ENCODE peak calls at places on chromosome X, in eight cellular contexts. S is IMR-90, Q is body of pancreas, K is HCT116, T is AG04450, N is kidney, B is fibroblast of lung, X is heart right ventricle. L is an unnamed sample.

GRCh38 chrX:130728208-130728607 is 174.8 kb downstream of the ENOX2 start:
- DNase-seq in S (peak), Q (no peak), K (no peak), T (no peak), N (no peak), B (peak), X (no peak), L (no peak)

GRCh38 chrX:124346877-124347241 is 496 bp downstream of the SH2D1A start:
- DNase-seq in S (no peak), Q (no peak), K (no peak), T (no peak), N (no peak), B (no peak), X (no peak), L (no peak)

GRCh38 chrX:6041630-6042029 is 187.0 kb downstream of the NLGN4X start:
- DNase-seq in S (no peak), Q (no peak), K (no peak), T (no peak), N (no peak), B (peak), X (no peak), L (no peak)

GRCh38 chrX:103666202-103667107 is 20.0 kb downstream of the MORF4L2 start:
- DNase-seq in S (peak), Q (no peak), K (no peak), T (no peak), N (no peak), B (no peak), X (no peak), L (no peak)

GRCh38 chrX:44872319-44872816 is 620 bp upstream of the KDM6A start:
- DNase-seq in S (peak), Q (peak), K (no peak), T (no peak), N (peak), B (peak), X (no peak), L (peak)

GRCh38 chrX:151984328-151984727 is 9.9 kb upstream of the GABRE start:
- DNase-seq in S (peak), Q (no peak), K (no peak), T (no peak), N (no peak), B (peak), X (no peak), L (no peak)

GRCh38 chrX:119486745-119487144 is 18.5 kb downstream of the SLC25A5 start:
- DNase-seq in S (no peak), Q (no peak), K (no peak), T (no peak), N (no peak), B (no peak), X (no peak), L (no peak)

GRCh38 chrX:103616676-103617186 is 9.0 kb downstream of the TCEAL3 start:
- DNase-seq in S (no peak), Q (no peak), K (no peak), T (no peak), N (no peak), B (no peak), X (no peak), L (no peak)

GRCh38 chrX:6460893-6461490 is 73.9 kb downstream of the VCX3A start:
- DNase-seq in S (no peak), Q (no peak), K (no peak), T (no peak), N (no peak), B (peak), X (no peak), L (no peak)

GRCh38 chrX:15451913-15452312 is 41.2 kb downstream of the PIR start:
- DNase-seq in S (peak), Q (no peak), K (no peak), T (no peak), N (no peak), B (peak), X (no peak), L (no peak)

GRCh38 chrX:153507484-153508178 is 9.8 kb upstream of the ATP2B3 start:
- DNase-seq in S (peak), Q (peak), K (peak), T (peak), N (peak), B (peak), X (peak), L (peak)

GRCh38 chrX:840556-840955 is 210.0 kb downstream of the SHOX start:
- DNase-seq in S (no peak), Q (no peak), K (no peak), T (no peak), N (no peak), B (no peak), X (no peak), L (no peak)

GRCh38 chrX:115364625-115365024 is 75.1 kb downstream of the LUZP4 start:
- DNase-seq in S (peak), Q (no peak), K (no peak), T (no peak), N (no peak), B (peak), X (no peak), L (peak)

GRCh38 chrX:130539721-130540321 is 138.0 kb downstream of the RBMX2 start:
- DNase-seq in S (peak), Q (peak), K (peak), T (no peak), N (no peak), B (peak), X (peak), L (peak)

GRCh38 chrX:16160729-16161128 is 6.6 kb upstream of the MAGEB17 start:
- DNase-seq in S (peak), Q (no peak), K (peak), T (peak), N (no peak), B (peak), X (no peak), L (no peak)

GRCh38 chrX:102155806-102156179 is at the start of gene BEX5:
- DNase-seq in S (no peak), Q (peak), K (no peak), T (no peak), N (peak), B (no peak), X (peak), L (peak)

GRCh38 chrX:11450354-11450753 is 157.1 kb downstream of the AMELX start:
- DNase-seq in S (peak), Q (no peak), K (no peak), T (no peak), N (no peak), B (peak), X (no peak), L (no peak)

GRCh38 chrX:46381630-46382029 is 163.6 kb downstream of the ZNF674 start:
- DNase-seq in S (peak), Q (no peak), K (peak), T (no peak), N (no peak), B (peak), X (no peak), L (peak)

GRCh38 chrX:104195489-104196084 is 29.3 kb downstream of the FAM199X start:
- DNase-seq in S (peak), Q (no peak), K (peak), T (no peak), N (no peak), B (no peak), X (no peak), L (no peak)

GRCh38 chrX:49037883-49038475 is 5.2 kb downstream of the TFE3 start:
- DNase-seq in S (peak), Q (no peak), K (no peak), T (peak), N (no peak), B (peak), X (no peak), L (no peak)

GRCh38 chrX:46693149-46693548 is 65.8 kb downstream of the SLC9A7 start:
- DNase-seq in S (no peak), Q (no peak), K (no peak), T (no peak), N (no peak), B (no peak), X (no peak), L (no peak)

GRCh38 chrX:38347136-38347535 is 5.3 kb upstream of the OTC start:
- DNase-seq in S (peak), Q (no peak), K (no peak), T (no peak), N (no peak), B (peak), X (peak), L (no peak)

GRCh38 chrX:69063486-69063885 is 101.8 kb downstream of the PJA1 start:
- DNase-seq in S (no peak), Q (no peak), K (no peak), T (no peak), N (no peak), B (no peak), X (no peak), L (no peak)

GRCh38 chrX:13965531-13965930 is 64.2 kb downstream of the GEMIN8 start:
- DNase-seq in S (no peak), Q (no peak), K (no peak), T (no peak), N (no peak), B (no peak), X (no peak), L (no peak)

GRCh38 chrX:119726900-119727555 is 31.4 kb upstream of the SOWAHD start:
- DNase-seq in S (no peak), Q (no peak), K (no peak), T (no peak), N (no peak), B (peak), X (no peak), L (no peak)

GRCh38 chrX:38803286-38803608 is 2.0 kb downstream of the MID1IP1 start:
- DNase-seq in S (no peak), Q (no peak), K (no peak), T (no peak), N (no peak), B (no peak), X (no peak), L (no peak)

GRCh38 chrX:69503835-69504625 is at the start of gene NALF2:
- DNase-seq in S (peak), Q (peak), K (peak), T (no peak), N (peak), B (peak), X (peak), L (peak)

GRCh38 chrX:42755820-42756219 is 22.1 kb downstream of the PPP1R2C start:
- DNase-seq in S (peak), Q (peak), K (no peak), T (no peak), N (peak), B (peak), X (peak), L (peak)

GRCh38 chrX:67654301-67654700 is 110.5 kb downstream of the AR start:
- DNase-seq in S (no peak), Q (no peak), K (no peak), T (no peak), N (no peak), B (no peak), X (no peak), L (no peak)

GRCh38 chrX:120244735-120245498 is 5.7 kb upstream of the ZBTB33 start:
- DNase-seq in S (peak), Q (peak), K (peak), T (peak), N (peak), B (peak), X (peak), L (peak)

GRCh38 chrX:51420610-51421009 is 75.8 kb downstream of the NUDT11 start:
- DNase-seq in S (peak), Q (peak), K (peak), T (peak), N (no peak), B (peak), X (peak), L (peak)

GRCh38 chrX:40107291-40108083 is 9.7 kb upstream of the BCOR start:
- DNase-seq in S (no peak), Q (peak), K (peak), T (no peak), N (peak), B (no peak), X (peak), L (peak)

GRCh38 chrX:56232221-56233082 is at the start of gene KLF8:
- DNase-seq in S (no peak), Q (peak), K (peak), T (no peak), N (peak), B (no peak), X (peak), L (peak)

GRCh38 chrX:40109288-40110008 is 11.7 kb upstream of the BCOR start:
- DNase-seq in S (peak), Q (peak), K (no peak), T (no peak), N (peak), B (peak), X (peak), L (peak)

GRCh38 chrX:70485466-70485865 is 40.8 kb downstream of the DLG3 start:
- DNase-seq in S (no peak), Q (no peak), K (no peak), T (no peak), N (no peak), B (no peak), X (no peak), L (peak)

GRCh38 chrX:6325437-6325836 is 96.8 kb upstream of the NLGN4X start:
- DNase-seq in S (no peak), Q (no peak), K (no peak), T (no peak), N (no peak), B (no peak), X (no peak), L (no peak)

GRCh38 chrX:97309717-97310116 is 426.0 kb downstream of the RPA4 start:
- DNase-seq in S (no peak), Q (no peak), K (no peak), T (no peak), N (no peak), B (no peak), X (no peak), L (no peak)

GRCh38 chrX:97308161-97308560 is 424.5 kb downstream of the RPA4 start:
- DNase-seq in S (peak), Q (no peak), K (no peak), T (no peak), N (no peak), B (peak), X (no peak), L (no peak)

GRCh38 chrX:97310373-97310772 is 426.7 kb downstream of the RPA4 start:
- DNase-seq in S (peak), Q (no peak), K (no peak), T (no peak), N (no peak), B (peak), X (no peak), L (no peak)

GRCh38 chrX:97314348-97314747 is 430.6 kb downstream of the RPA4 start:
- DNase-seq in S (no peak), Q (no peak), K (no peak), T (no peak), N (no peak), B (no peak), X (no peak), L (no peak)

DNA sequence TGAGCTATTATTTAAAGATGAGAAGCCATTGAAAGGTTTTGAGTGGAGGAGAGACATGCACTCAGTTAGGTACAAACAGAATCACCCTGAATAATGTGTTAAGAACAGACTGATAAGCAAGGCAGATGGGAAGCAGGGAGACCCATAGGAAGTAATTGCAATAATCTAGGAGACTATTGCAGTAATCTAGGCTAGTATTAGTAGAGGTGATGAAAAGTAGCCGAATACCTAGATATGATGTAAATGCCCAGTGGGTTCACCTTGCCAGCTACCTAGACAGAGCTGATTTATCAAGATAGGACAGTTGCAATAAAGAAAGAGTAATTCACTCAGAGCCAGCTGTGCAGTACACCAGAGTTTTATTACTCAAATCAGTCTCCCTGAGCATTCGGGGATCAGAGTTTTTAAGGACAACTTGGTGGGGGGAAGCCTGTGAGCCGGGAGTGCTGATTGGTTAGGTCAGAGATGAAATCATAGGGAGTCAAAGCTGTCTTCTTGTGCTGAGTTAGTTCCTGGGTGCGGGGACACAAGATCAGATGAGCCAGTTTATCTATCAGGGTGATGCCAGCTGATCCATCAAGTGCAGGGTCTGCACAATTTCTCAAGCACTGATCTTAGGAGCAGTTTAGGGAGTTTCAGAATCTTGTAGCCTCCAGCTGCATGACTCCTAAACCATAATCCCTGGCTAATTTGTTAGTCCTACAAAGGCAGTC is 427.5 kb downstream of the RPA4 start:
- DNase-seq in S (no peak), Q (no peak), K (no peak), T (no peak), N (no peak), B (no peak), X (no peak), L (no peak)
- H3K4me3 ChIP-seq in S (no peak), Q (no peak), K (no peak), T (no peak), N (no peak), B (no peak), X (no peak), L (no peak)

DNA sequence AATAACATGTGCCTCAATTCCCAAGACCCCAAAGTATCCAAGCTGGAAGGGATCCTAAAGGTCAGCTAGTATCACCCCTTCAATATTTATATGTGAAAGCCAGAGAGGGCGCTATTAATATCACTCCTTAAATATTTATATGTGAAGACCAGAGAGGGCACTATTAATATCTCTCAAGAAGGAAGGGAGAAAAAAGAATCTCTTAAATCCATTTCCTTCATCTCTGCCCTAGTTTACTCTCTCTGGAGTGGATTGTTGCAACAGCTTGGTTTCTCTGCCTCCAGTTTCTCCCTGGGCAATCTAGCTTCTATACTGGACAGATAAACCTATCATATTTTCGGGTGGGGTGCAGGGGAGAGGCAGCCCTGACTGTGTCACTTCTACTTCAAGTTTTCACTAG is 31.6 kb upstream of the MSN start:
- DNase-seq in S (no peak), Q (no peak), K (no peak), T (no peak), N (no peak), B (no peak), X (no peak), L (no peak)
- TF ChIP-seq CTCF in S (no peak), Q (no peak), K (peak), T (no peak), N (no peak), B (no peak), X (no peak), L (no peak)

DNA sequence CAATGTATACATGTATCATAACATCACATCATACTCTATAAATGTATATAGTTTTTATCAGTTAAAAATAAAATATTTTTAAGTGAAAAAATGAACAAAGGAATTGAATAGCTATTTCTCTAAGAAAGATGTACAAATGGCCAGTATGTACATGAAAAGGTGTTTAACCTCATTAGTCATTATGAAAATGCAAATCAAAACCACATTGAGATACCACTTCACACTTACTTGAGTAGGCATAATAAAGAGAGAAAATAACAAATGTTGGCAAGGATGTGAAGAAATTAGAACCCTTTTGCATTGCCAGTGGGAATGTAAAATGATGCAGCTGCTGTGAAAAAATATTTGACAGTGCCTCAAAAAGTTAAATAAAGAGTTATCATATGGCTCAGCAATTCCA is 95.5 kb downstream of the IRS4 start:
- DNase-seq in S (no peak), Q (no peak), K (no peak), T (no peak), N (no peak), B (no peak), X (no peak), L (no peak)
- H3K27ac ChIP-seq in S (no peak), Q (no peak), K (no peak), T (no peak), N (no peak), B (no peak), X (no peak), L (no peak)

GRCh38 chrX:109601458-109601857 is 23.5 kb downstream of the KCNE5 start:
- DNase-seq in S (no peak), Q (no peak), K (no peak), T (no peak), N (no peak), B (no peak), X (no peak), L (no peak)

GRCh38 chrX:109596015-109596414 is 29.0 kb downstream of the KCNE5 start:
- DNase-seq in S (no peak), Q (no peak), K (no peak), T (no peak), N (no peak), B (no peak), X (no peak), L (no peak)

DNA sequence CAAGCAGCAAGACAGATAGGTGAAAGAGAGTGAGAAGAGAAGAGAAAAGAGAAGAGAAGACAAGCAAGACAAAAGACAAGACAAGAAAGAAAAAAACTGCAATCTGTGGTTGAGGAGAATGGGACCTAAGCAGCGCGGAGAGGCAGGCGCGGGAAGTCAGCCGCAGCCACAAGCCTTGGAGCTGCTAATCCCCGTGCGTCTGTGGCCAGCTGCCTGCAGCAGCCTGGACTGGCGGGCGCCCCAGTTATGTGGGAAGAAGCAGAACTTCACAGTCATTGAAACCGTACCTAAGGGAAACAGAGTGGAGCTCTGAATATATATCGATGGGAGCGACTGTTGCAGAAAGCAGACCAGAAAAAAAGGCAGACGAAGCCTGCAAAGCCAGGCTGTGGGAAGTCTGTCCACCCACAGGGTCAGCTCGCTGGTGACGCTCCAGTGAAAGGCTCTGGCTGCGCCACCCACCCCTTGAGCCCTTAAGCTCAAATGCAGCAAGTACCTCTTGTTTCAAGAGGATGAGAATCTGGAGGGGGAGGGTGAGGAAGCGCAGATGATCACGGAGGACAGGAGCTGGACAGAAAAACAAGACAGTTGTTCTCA is 24.8 kb downstream of the KCNE5 start:
- DNase-seq in S (no peak), Q (no peak), K (no peak), T (no peak), N (no peak), B (peak), X (no peak), L (peak)
- H3K4me3 ChIP-seq in S (no peak), Q (no peak), K (no peak), T (no peak), N (no peak), B (no peak), X (no peak), L (no peak)